ENCODE peak calls at places on chromosomes 4 and X, in eight cellular contexts. A, Z, G, S, D, X, H and I are unnamed samples. For H3K4me1, the result is how much of the 10 kb centered on the place peaks cover.

GRCh38 chr4:85430226-85430625 is 44.7 kb upstream of the ARHGAP24 start:
- DNase-seq in A (no peak), Z (no peak), G (no peak), S (no peak), D (no peak), X (no peak), H (no peak), I (no peak)

GRCh38 chrX:130771648-130772312 is 131.2 kb downstream of the ENOX2 start:
- DNase-seq in A (no peak), Z (no peak), G (no peak), S (no peak), D (no peak), X (no peak), H (no peak), I (no peak)

GRCh38 chrX:10156199-10157031 is at the start of gene CLCN4:
- DNase-seq in A (peak), Z (peak), G (no peak), S (peak), D (peak), X (peak), H (peak), I (peak)

GRCh38 chr4:172686021-172686420 is 482.6 kb upstream of the GALNT7 start:
- DNase-seq in A (no peak), Z (no peak), G (no peak), S (no peak), D (no peak), X (no peak), H (no peak), I (no peak)

GRCh38 chr4:1523033-1523432 is 116.8 kb upstream of the NKX1-1 start:
- DNase-seq in A (no peak), Z (no peak), G (no peak), S (no peak), D (no peak), X (no peak), H (no peak), I (no peak)

GRCh38 chrX:2587146-2587545 is 86.4 kb upstream of the DHRSX start:
- DNase-seq in A (no peak), Z (no peak), G (peak), S (no peak), D (no peak), X (no peak), H (no peak), I (no peak)

GRCh38 chrX:72045552-72046277 is 86.0 kb downstream of the RTL5 start:
- DNase-seq in A (peak), Z (no peak), G (no peak), S (peak), D (no peak), X (peak), H (no peak), I (no peak)

GRCh38 chr4:82851902-82852750 is 38.8 kb downstream of the SEC31A start:
- DNase-seq in A (peak), Z (peak), G (peak), S (peak), D (peak), X (peak), H (peak), I (peak)

GRCh38 chr4:112853662-112854256 is 195.7 kb upstream of the ANK2 start:
- DNase-seq in A (peak), Z (peak), G (no peak), S (no peak), D (no peak), X (no peak), H (no peak), I (no peak)

GRCh38 chrX:153871946-153872878 is 13.8 kb downstream of the L1CAM start:
- DNase-seq in A (no peak), Z (no peak), G (no peak), S (peak), D (no peak), X (no peak), H (no peak), I (no peak)

DNA sequence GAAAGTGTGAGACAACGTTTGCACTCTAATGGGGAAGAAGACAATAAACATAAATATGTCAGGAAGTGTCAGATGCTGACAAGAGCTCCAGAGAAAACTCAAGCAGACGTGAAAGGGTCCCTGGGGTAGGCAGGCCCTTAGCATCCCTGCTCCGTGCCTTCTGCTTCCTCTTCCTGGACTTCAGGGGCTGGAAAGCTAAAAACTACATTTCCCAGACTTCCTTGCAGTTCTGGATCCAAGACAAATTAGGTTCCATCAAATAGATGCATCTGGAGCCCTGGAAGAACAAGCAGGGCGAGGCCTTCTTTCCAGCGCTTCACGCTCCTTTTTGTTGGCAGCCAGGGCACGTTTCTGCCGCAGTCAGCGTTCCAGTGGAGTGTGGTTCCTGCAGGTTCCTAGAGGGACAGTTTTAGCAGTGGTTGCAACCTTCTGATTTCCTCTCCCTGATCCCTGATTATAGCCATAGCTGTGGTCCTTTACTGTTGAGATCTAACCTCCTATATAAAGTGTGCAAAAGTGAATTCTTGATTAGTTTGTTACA is 53.6 kb upstream of the MSX1 start:
- DNase-seq in A (peak), Z (no peak), G (no peak), S (no peak), D (no peak), X (no peak), H (no peak), I (no peak)
- TF ChIP-seq EZH2phosphoT487 in A (no peak), Z (no peak), G (no peak), S (no peak), D (no peak), X (no peak), H (no peak), I (no peak)

DNA sequence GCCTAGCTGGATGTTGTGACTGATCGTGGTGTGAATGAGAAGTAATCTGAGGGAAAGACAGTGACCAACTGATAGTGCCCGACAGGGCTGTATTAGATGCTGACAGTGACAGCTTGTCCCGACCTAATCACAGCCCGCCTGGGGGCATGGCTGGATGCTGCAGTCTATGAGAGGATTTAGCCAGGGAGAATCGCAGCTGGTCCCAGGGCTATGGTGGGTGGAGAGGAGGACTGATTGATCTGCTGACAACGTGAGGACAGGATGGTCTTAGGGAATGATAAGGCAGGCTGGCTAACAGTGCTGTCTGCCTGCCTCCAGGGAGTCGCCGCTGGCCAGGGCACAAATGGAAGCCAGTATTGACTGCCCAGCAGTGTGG is 621 bp upstream of the SUV39H1 start:
- DNase-seq in A (no peak), Z (no peak), G (no peak), S (peak), D (no peak), X (peak), H (no peak), I (no peak)
- H3K4me3 ChIP-seq in A (peak), Z (peak), G (peak), S (peak), D (peak), X (peak), H (peak), I (peak)

GRCh38 chr4:184439386-184439785 is 35.0 kb downstream of the IRF2 start:
- DNase-seq in A (no peak), Z (no peak), G (no peak), S (no peak), D (no peak), X (no peak), H (no peak), I (no peak)

GRCh38 chr4:184439856-184440592 is 34.3 kb downstream of the IRF2 start:
- DNase-seq in A (no peak), Z (no peak), G (no peak), S (no peak), D (no peak), X (no peak), H (no peak), I (peak)

GRCh38 chr4:184440593-184441358 is 33.6 kb downstream of the IRF2 start:
- DNase-seq in A (no peak), Z (no peak), G (no peak), S (no peak), D (no peak), X (no peak), H (no peak), I (no peak)

GRCh38 chr4:184443318-184443717 is 31.0 kb downstream of the IRF2 start:
- DNase-seq in A (no peak), Z (no peak), G (no peak), S (no peak), D (no peak), X (no peak), H (no peak), I (no peak)

GRCh38 chr4:184441461-184442392 is 32.6 kb downstream of the IRF2 start:
- DNase-seq in A (peak), Z (peak), G (no peak), S (no peak), D (no peak), X (no peak), H (no peak), I (no peak)
- H3K4me1 ChIP-seq in A (half or more), Z (under half), G (under half), S (under half), D (under half), X (under half), H (under half), I (under half)

DNA sequence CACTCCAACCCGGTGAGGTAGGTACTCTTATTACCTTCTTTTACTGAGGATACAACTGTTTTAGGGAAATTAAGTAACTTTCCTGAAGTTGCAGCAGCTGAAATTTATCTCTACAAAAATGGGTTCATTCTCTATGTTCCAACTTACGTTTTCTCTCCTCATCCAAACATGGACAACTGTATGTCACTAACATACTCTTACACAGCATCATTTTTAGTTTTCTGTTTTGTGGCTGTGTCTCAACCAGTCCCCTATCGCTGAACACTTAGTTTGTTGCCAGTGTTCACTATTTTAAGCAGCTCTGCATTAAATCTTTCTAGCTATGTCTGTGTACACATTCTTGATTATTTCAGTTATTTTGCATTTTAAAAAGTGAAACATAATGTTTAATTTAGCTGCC is 3.6 kb downstream of the SGMS2 start:
- DNase-seq in A (no peak), Z (no peak), G (no peak), S (no peak), D (no peak), X (no peak), H (no peak), I (no peak)
- TF ChIP-seq EZH2phosphoT487 in A (no peak), Z (no peak), G (no peak), S (no peak), D (no peak), X (no peak), H (no peak), I (no peak)

DNA sequence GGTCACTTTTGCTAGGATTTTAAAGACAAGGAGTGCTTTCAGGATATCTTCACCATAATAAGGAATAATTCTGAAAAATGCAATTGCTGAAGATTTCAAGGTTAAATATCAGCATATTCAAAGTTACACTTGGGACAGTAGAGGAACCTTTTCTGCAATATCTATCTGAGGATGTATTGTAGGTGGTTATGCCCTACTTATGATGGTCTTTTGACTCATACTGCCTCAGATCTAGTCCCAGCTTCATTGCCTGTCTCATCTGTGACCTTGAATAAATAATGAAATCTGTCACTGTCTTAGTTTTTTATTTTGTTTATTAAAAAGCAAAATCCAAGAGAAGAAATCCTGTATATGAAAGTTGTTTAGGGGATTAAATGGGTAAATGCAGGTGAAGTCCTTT is 2.9 kb downstream of the BANK1 start:
- DNase-seq in A (no peak), Z (no peak), G (no peak), S (no peak), D (no peak), X (no peak), H (no peak), I (no peak)
- H3K4me3 ChIP-seq in A (no peak), Z (no peak), G (no peak), S (no peak), D (no peak), X (no peak), H (no peak), I (no peak)